ENCODE peak calls at places on chromosomes 11 and 22, in five cellular contexts. One of them, this sample, is unnamed.
A peak's percentile ranks its signal among the peaks of the same experiment; 100 is the strongest.

GRCh38 chr11:69317401-69318092 is 23.6 kb downstream of the MYEOV start:
- DNase-seq in thoracic aorta: no peak
- DNase-seq in SJCRH30: no peak
- DNase-seq in colonic mucosa: no peak
- DNase-seq in sigmoid colon: peak; percentile 8
- DNase-seq in this sample: no peak

GRCh38 chr11:27717377-27717776 is 17.1 kb upstream of the BDNF start:
- DNase-seq in thoracic aorta: no peak
- DNase-seq in SJCRH30: no peak
- DNase-seq in colonic mucosa: no peak
- DNase-seq in sigmoid colon: no peak
- DNase-seq in this sample: no peak

GRCh38 chr11:24587655-24588054 is 90.8 kb downstream of the LUZP2 start:
- DNase-seq in thoracic aorta: no peak
- DNase-seq in SJCRH30: no peak
- DNase-seq in colonic mucosa: no peak
- DNase-seq in sigmoid colon: no peak
- DNase-seq in this sample: no peak

GRCh38 chr11:30855383-30856006 is 269.3 kb upstream of the MPPED2 start:
- DNase-seq in thoracic aorta: no peak
- DNase-seq in SJCRH30: no peak
- DNase-seq in colonic mucosa: no peak
- DNase-seq in sigmoid colon: no peak
- DNase-seq in this sample: peak; percentile 37

GRCh38 chr11:47415091-47415854 is 6.9 kb downstream of the SLC39A13 start:
- DNase-seq in thoracic aorta: no peak
- DNase-seq in SJCRH30: no peak
- DNase-seq in colonic mucosa: no peak
- DNase-seq in sigmoid colon: no peak
- DNase-seq in this sample: no peak

GRCh38 chr11:59555601-59556114 is 44.3 kb downstream of the OR4D9 start:
- DNase-seq in thoracic aorta: no peak
- DNase-seq in SJCRH30: peak; percentile 23
- DNase-seq in colonic mucosa: no peak
- DNase-seq in sigmoid colon: no peak
- DNase-seq in this sample: no peak

GRCh38 chr22:24819941-24820461 is 14.0 kb downstream of the SGSM1 start:
- DNase-seq in thoracic aorta: no peak
- DNase-seq in SJCRH30: no peak
- DNase-seq in colonic mucosa: peak; percentile 85
- DNase-seq in sigmoid colon: peak; percentile 85
- DNase-seq in this sample: peak; percentile 72

GRCh38 chr11:35145249-35145648 is 6.3 kb downstream of the CD44 start:
- DNase-seq in thoracic aorta: no peak
- DNase-seq in SJCRH30: peak; percentile 69
- DNase-seq in colonic mucosa: no peak
- DNase-seq in sigmoid colon: no peak
- DNase-seq in this sample: no peak

GRCh38 chr11:75429902-75430691 is 2.9 kb downstream of the KLHL35 start:
- DNase-seq in thoracic aorta: no peak
- DNase-seq in SJCRH30: no peak
- DNase-seq in colonic mucosa: peak; percentile 62
- DNase-seq in sigmoid colon: peak; percentile 65
- DNase-seq in this sample: peak; percentile 84

GRCh38 chr11:44404323-44404705 is 94.4 kb upstream of the ALX4 start:
- DNase-seq in thoracic aorta: no peak
- DNase-seq in SJCRH30: peak; percentile 95
- DNase-seq in colonic mucosa: no peak
- DNase-seq in sigmoid colon: no peak
- DNase-seq in this sample: no peak

GRCh38 chr11:468493-468892 is 18.4 kb downstream of the PTDSS2 start:
- DNase-seq in thoracic aorta: no peak
- DNase-seq in SJCRH30: no peak
- DNase-seq in colonic mucosa: no peak
- DNase-seq in sigmoid colon: no peak
- DNase-seq in this sample: no peak

GRCh38 chr22:23828800-23829680 is 9.8 kb downstream of the DERL3 start:
- DNase-seq in thoracic aorta: no peak
- DNase-seq in SJCRH30: no peak
- DNase-seq in colonic mucosa: no peak
- DNase-seq in sigmoid colon: peak; percentile 57
- DNase-seq in this sample: no peak

GRCh38 chr11:88303037-88303436 is 34.5 kb downstream of the CTSC start:
- DNase-seq in thoracic aorta: no peak
- DNase-seq in SJCRH30: no peak
- DNase-seq in colonic mucosa: no peak
- DNase-seq in sigmoid colon: no peak
- DNase-seq in this sample: no peak

GRCh38 chr22:47767403-47767802 is 1005.0 kb downstream of the TBC1D22A start:
- DNase-seq in thoracic aorta: no peak
- DNase-seq in SJCRH30: no peak
- DNase-seq in colonic mucosa: no peak
- DNase-seq in sigmoid colon: no peak
- DNase-seq in this sample: no peak

GRCh38 chr22:41021039-41021654 is 70.0 kb downstream of the RBX1 start:
- DNase-seq in thoracic aorta: no peak
- DNase-seq in SJCRH30: peak; percentile 11
- DNase-seq in colonic mucosa: peak; percentile 34
- DNase-seq in sigmoid colon: peak; percentile 65
- DNase-seq in this sample: peak; percentile 23

GRCh38 chr11:47001666-47002285 is 65.2 kb downstream of the CSTPP1 start:
- DNase-seq in thoracic aorta: no peak
- DNase-seq in SJCRH30: no peak
- DNase-seq in colonic mucosa: no peak
- DNase-seq in sigmoid colon: no peak
- DNase-seq in this sample: no peak

GRCh38 chr11:69663326-69663725 is 11.8 kb downstream of the LTO1 start:
- DNase-seq in thoracic aorta: no peak
- DNase-seq in SJCRH30: no peak
- DNase-seq in colonic mucosa: no peak
- DNase-seq in sigmoid colon: peak; percentile 22
- DNase-seq in this sample: no peak

GRCh38 chr22:48687606-48688005 is 1140.1 kb downstream of the BRD1 start:
- DNase-seq in thoracic aorta: no peak
- DNase-seq in SJCRH30: no peak
- DNase-seq in colonic mucosa: no peak
- DNase-seq in sigmoid colon: no peak
- DNase-seq in this sample: no peak

GRCh38 chr11:120590472-120590871 is 78.9 kb downstream of the GRIK4 start:
- DNase-seq in thoracic aorta: no peak
- DNase-seq in SJCRH30: no peak
- DNase-seq in colonic mucosa: no peak
- DNase-seq in sigmoid colon: no peak
- DNase-seq in this sample: no peak

GRCh38 chr11:36557991-36558390 is 9.8 kb upstream of the RAG1 start:
- DNase-seq in thoracic aorta: no peak
- DNase-seq in SJCRH30: no peak
- DNase-seq in colonic mucosa: no peak
- DNase-seq in sigmoid colon: no peak
- DNase-seq in this sample: no peak
- H3K4me3 ChIP-seq in thoracic aorta: no peak overlapping the region
- H3K4me3 ChIP-seq in SJCRH30: no peak overlapping the region
- H3K4me3 ChIP-seq in colonic mucosa: no peak overlapping the region
- H3K4me3 ChIP-seq in sigmoid colon: no peak overlapping the region
- H3K4me3 ChIP-seq in this sample: no peak overlapping the region

GRCh38 chr22:30314918-30315317 is 11.8 kb downstream of the TBC1D10A start:
- DNase-seq in thoracic aorta: no peak
- DNase-seq in SJCRH30: no peak
- DNase-seq in colonic mucosa: no peak
- DNase-seq in sigmoid colon: no peak
- DNase-seq in this sample: no peak
- H3K4me3 ChIP-seq in thoracic aorta: no peak overlapping the region
- H3K4me3 ChIP-seq in SJCRH30: no peak overlapping the region
- H3K4me3 ChIP-seq in colonic mucosa: no peak overlapping the region
- H3K4me3 ChIP-seq in sigmoid colon: no peak overlapping the region
- H3K4me3 ChIP-seq in this sample: no peak overlapping the region

GRCh38 chr22:37824674-37825641 is 1.8 kb downstream of the GALR3 start:
- DNase-seq in thoracic aorta: no peak
- DNase-seq in SJCRH30: no peak
- DNase-seq in colonic mucosa: no peak
- DNase-seq in sigmoid colon: no peak
- DNase-seq in this sample: no peak
- H3K4me3 ChIP-seq in thoracic aorta: peak overlapping the region; percentile 54
- H3K4me3 ChIP-seq in SJCRH30: no peak overlapping the region
- H3K4me3 ChIP-seq in colonic mucosa: peak overlapping the region; percentile 20
- H3K4me3 ChIP-seq in sigmoid colon: peak overlapping the region; percentile 23
- H3K4me3 ChIP-seq in this sample: no peak overlapping the region

DNA sequence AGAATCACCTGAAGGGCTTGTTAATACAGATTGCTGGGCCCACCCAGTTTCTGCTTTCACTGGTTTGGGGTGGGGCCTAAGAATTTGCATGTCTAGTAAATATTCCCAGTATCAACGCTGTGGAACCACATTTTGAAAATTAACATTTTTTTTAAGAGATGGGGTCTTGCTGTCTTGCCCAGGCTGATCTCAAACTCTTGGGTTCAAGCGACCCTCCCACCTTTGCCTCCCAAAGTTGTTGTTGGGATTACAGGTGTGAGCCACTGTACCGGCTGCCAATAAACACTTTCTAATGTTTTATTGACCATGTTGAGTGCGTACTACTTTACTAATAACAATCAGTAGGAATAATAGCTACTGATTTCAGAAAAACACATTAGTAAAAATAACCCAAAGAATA is 2.5 kb downstream of the EIF4G2 start:
- DNase-seq in thoracic aorta: no peak
- DNase-seq in SJCRH30: no peak
- DNase-seq in colonic mucosa: no peak
- DNase-seq in sigmoid colon: no peak
- DNase-seq in this sample: no peak
- H3K4me3 ChIP-seq in thoracic aorta: peak overlapping the region; percentile 95
- H3K4me3 ChIP-seq in SJCRH30: peak overlapping the region; percentile 98
- H3K4me3 ChIP-seq in colonic mucosa: no peak overlapping the region
- H3K4me3 ChIP-seq in sigmoid colon: no peak overlapping the region
- H3K4me3 ChIP-seq in this sample: no peak overlapping the region

GRCh38 chr11:64290352-64290751 is 750 bp upstream of the KCNK4 start:
- DNase-seq in thoracic aorta: no peak
- DNase-seq in SJCRH30: no peak
- DNase-seq in colonic mucosa: no peak
- DNase-seq in sigmoid colon: no peak
- DNase-seq in this sample: no peak

GRCh38 chr11:64291746-64292457 is 800 bp downstream of the KCNK4 start:
- DNase-seq in thoracic aorta: no peak
- DNase-seq in SJCRH30: no peak
- DNase-seq in colonic mucosa: no peak
- DNase-seq in sigmoid colon: no peak
- DNase-seq in this sample: no peak

GRCh38 chr11:64292458-64293254 is 1.6 kb downstream of the KCNK4 start:
- DNase-seq in thoracic aorta: no peak
- DNase-seq in SJCRH30: no peak
- DNase-seq in colonic mucosa: no peak
- DNase-seq in sigmoid colon: no peak
- DNase-seq in this sample: no peak

GRCh38 chr11:64289011-64289564 is 2.0 kb upstream of the KCNK4 start:
- DNase-seq in thoracic aorta: no peak
- DNase-seq in SJCRH30: no peak
- DNase-seq in colonic mucosa: no peak
- DNase-seq in sigmoid colon: no peak
- DNase-seq in this sample: no peak

DNA sequence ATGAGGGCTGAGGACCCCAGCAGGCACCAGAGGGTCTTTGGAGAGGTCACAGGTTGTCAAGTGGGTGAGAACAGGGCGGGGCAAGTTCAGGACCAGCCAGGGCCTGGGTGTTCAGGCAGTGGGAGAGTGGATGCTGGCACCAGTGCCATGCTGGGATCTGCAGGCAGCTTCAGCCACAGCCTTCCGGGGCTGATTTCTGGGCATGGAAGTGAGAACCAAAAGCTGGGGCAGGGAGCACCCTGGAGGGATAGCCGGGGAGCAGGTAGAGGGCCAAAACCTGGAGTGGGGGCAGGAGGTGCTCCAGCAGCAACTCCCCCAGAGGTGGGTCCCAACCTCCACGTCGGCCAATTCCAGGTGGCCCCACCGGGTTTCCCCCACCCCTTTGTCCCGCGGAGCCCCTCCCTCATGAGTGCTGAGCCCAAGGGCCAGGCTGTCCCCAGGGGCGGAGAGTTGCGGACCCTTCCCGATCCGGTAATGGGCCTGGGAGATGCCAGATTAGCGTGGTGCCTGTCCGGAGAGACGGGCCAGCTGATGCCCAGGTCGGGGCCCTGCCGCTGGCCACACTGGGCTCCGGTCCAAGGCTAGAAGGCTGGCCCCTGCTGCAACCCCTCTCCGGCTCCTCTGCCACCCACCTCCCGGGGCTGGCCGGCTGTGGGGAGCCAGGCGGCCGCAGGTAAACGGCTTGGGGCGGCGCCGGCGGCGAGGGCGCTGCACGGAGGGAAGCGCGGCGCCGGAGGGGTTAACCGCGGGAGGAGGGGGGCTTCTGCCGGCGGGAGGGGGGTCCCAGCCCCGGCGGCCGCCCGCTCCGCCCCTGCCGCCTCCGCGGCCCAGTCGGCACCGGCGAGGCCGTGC is at the start of gene KCNK4:
- DNase-seq in thoracic aorta: no peak
- DNase-seq in SJCRH30: no peak
- DNase-seq in colonic mucosa: no peak
- DNase-seq in sigmoid colon: no peak
- DNase-seq in this sample: no peak
- H3K4me3 ChIP-seq in thoracic aorta: peak within 1 kb of the TSS; percentile 61
- H3K4me3 ChIP-seq in SJCRH30: no peak within 1 kb of the TSS
- H3K4me3 ChIP-seq in colonic mucosa: peak within 1 kb of the TSS; percentile 19
- H3K4me3 ChIP-seq in sigmoid colon: peak within 1 kb of the TSS; percentile 15
- H3K4me3 ChIP-seq in this sample: peak within 1 kb of the TSS; percentile 23

GRCh38 chr11:6320411-6321207 is at the start of gene CAVIN3:
- DNase-seq in thoracic aorta: peak; percentile 57
- DNase-seq in SJCRH30: no peak
- DNase-seq in colonic mucosa: peak; percentile 77
- DNase-seq in sigmoid colon: peak; percentile 94
- DNase-seq in this sample: peak; percentile 84
- H3K4me3 ChIP-seq in thoracic aorta: peak within 1 kb of the TSS; percentile 89
- H3K4me3 ChIP-seq in SJCRH30: no peak within 1 kb of the TSS
- H3K4me3 ChIP-seq in colonic mucosa: peak within 1 kb of the TSS; percentile 57
- H3K4me3 ChIP-seq in sigmoid colon: peak within 1 kb of the TSS; percentile 84
- H3K4me3 ChIP-seq in this sample: peak within 1 kb of the TSS; percentile 27

GRCh38 chr11:20031155-20032001 is 128.9 kb downstream of the DBX1 start:
- DNase-seq in thoracic aorta: no peak
- DNase-seq in SJCRH30: peak; percentile 69
- DNase-seq in colonic mucosa: no peak
- DNase-seq in sigmoid colon: no peak
- DNase-seq in this sample: peak; percentile 37
- H3K4me3 ChIP-seq in thoracic aorta: no peak overlapping the region
- H3K4me3 ChIP-seq in SJCRH30: peak overlapping the region; percentile 15
- H3K4me3 ChIP-seq in colonic mucosa: no peak overlapping the region
- H3K4me3 ChIP-seq in sigmoid colon: no peak overlapping the region
- H3K4me3 ChIP-seq in this sample: no peak overlapping the region

GRCh38 chr11:71252782-71253730 is 679 bp upstream of the SHANK2 start:
- DNase-seq in thoracic aorta: no peak
- DNase-seq in SJCRH30: no peak
- DNase-seq in colonic mucosa: peak; percentile 62
- DNase-seq in sigmoid colon: no peak
- DNase-seq in this sample: peak; percentile 82
- H3K4me3 ChIP-seq in thoracic aorta: peak overlapping the region; percentile 69
- H3K4me3 ChIP-seq in SJCRH30: no peak overlapping the region
- H3K4me3 ChIP-seq in colonic mucosa: peak overlapping the region; percentile 66
- H3K4me3 ChIP-seq in sigmoid colon: peak overlapping the region; percentile 45
- H3K4me3 ChIP-seq in this sample: peak overlapping the region; percentile 93

GRCh38 chr11:104881117-104881794 is 17.0 kb downstream of the CASP12 start:
- DNase-seq in thoracic aorta: no peak
- DNase-seq in SJCRH30: no peak
- DNase-seq in colonic mucosa: no peak
- DNase-seq in sigmoid colon: no peak
- DNase-seq in this sample: no peak
- H3K4me3 ChIP-seq in thoracic aorta: no peak overlapping the region
- H3K4me3 ChIP-seq in SJCRH30: no peak overlapping the region
- H3K4me3 ChIP-seq in colonic mucosa: no peak overlapping the region
- H3K4me3 ChIP-seq in sigmoid colon: no peak overlapping the region
- H3K4me3 ChIP-seq in this sample: no peak overlapping the region

This sample was measured in hepatocyte.